ENCODE peak calls at places on chromosome 3, in five cellular contexts. O is ureter, N is adrenal gland, K is RPMI8226, B is anterior cingulate cortex. L is an unnamed sample.

GRCh38 chr3:69364354-69364753 is 21.5 kb downstream of the FRMD4B start:
- DNase-seq in O (no peak), N (no peak), K (peak), B (no peak), L (peak)

GRCh38 chr3:98027084-98027445 is 8.1 kb downstream of the GABRR3 start:
- DNase-seq in O (no peak), N (no peak), K (peak), B (no peak), L (no peak)

GRCh38 chr3:171809513-171810277 is 588 bp downstream of the PLD1 start:
- DNase-seq in O (peak), N (peak), K (peak), B (peak), L (peak)

GRCh38 chr3:189745622-189746021 is 114.4 kb downstream of the TP63 start:
- DNase-seq in O (no peak), N (no peak), K (no peak), B (no peak), L (no peak)

GRCh38 chr3:86990734-86991481 is at the start of gene VGLL3:
- DNase-seq in O (peak), N (peak), K (peak), B (peak), L (peak)

GRCh38 chr3:147589016-147589415 is 179.9 kb downstream of the ZIC1 start:
- DNase-seq in O (no peak), N (no peak), K (no peak), B (no peak), L (no peak)

GRCh38 chr3:8481380-8481779 is 20.2 kb upstream of the LMCD1 start:
- DNase-seq in O (no peak), N (no peak), K (no peak), B (no peak), L (no peak)

GRCh38 chr3:113712129-113712528 is 15.7 kb upstream of the USF3 start:
- DNase-seq in O (no peak), N (no peak), K (no peak), B (no peak), L (peak)

GRCh38 chr3:46163551-46163981 is 44.5 kb downstream of the CCR1 start:
- DNase-seq in O (no peak), N (no peak), K (peak), B (no peak), L (no peak)

GRCh38 chr3:37138816-37139215 is 35.6 kb downstream of the LRRFIP2 start:
- DNase-seq in O (no peak), N (no peak), K (no peak), B (no peak), L (no peak)

GRCh38 chr3:61841111-61841845 is 279.9 kb downstream of the PTPRG start:
- DNase-seq in O (no peak), N (no peak), K (no peak), B (no peak), L (peak)

GRCh38 chr3:71955549-71956373 is 170.8 kb upstream of the PROK2 start:
- DNase-seq in O (peak), N (peak), K (peak), B (peak), L (peak)

GRCh38 chr3:183464480-183464879 is 36.1 kb upstream of the MCF2L2 start:
- DNase-seq in O (no peak), N (no peak), K (no peak), B (no peak), L (no peak)

GRCh38 chr3:159804726-159805410 is 183.8 kb upstream of the IL12A start:
- DNase-seq in O (peak), N (peak), K (peak), B (peak), L (peak)